ENCODE peak calls at places on chromosome 19, in six cellular contexts. B is activated T-helper 1 cell treated with anti-CD3 and anti-CD28 coated beads, Interleukin-12 subunit alpha, Interleukin-12 subunit beta, Interleukin-2, Interleukin-4 antibody, amounts not matched to agents 30 ng/mL and 10 ng/mL and 1 ng/mL, durations not matched to agents 14 hours and 24 hours and 36 hours; P is fibroblast of the aortic adventitia; C is activated naive CD8-positive, alpha-beta T cell treated with anti-CD3 and anti-CD28 coated beads, Interleukin-2, amount 50 U/mL, for 24 hours; L is heart left ventricle; D is IMR-90. Q is an unnamed sample.
A peak's percentile ranks its signal among the peaks of the same experiment; 100 is the strongest.

GRCh38 chr19:5934779-5935472 is 20.9 kb downstream of the CAPS start:
- DNase-seq in D (peak; percentile 90), L (no peak), P (peak; percentile 73), C (no peak), B (no peak), Q (peak; percentile 37)

GRCh38 chr19:5458420-5458819 is 3.2 kb downstream of the ZNRF4 start:
- DNase-seq in L (no peak), D (no peak), C (no peak), B (no peak), P (no peak), Q (no peak)

GRCh38 chr19:31154021-31154420 is 195.2 kb downstream of the TSHZ3 start:
- DNase-seq in B (no peak), L (no peak), P (peak; percentile 33), D (peak; percentile 4), C (no peak), Q (no peak)

GRCh38 chr19:5333581-5334365 is 6.8 kb downstream of the PTPRS start:
- DNase-seq in C (no peak), L (no peak), B (no peak), D (no peak), P (no peak), Q (no peak)

GRCh38 chr19:13537454-13537853 is 31.2 kb upstream of the CACNA1A start:
- DNase-seq in P (no peak), L (no peak), B (no peak), D (no peak), C (no peak), Q (no peak)

GRCh38 chr19:42052241-42052863 is 17.7 kb downstream of the GRIK5 start:
- DNase-seq in D (no peak), P (no peak), L (peak; percentile 40), B (no peak), C (no peak), Q (no peak)

GRCh38 chr19:2239771-2240770 is 3.4 kb downstream of the SF3A2 start:
- DNase-seq in L (no peak), D (peak; percentile 48), B (no peak), C (no peak), P (peak; percentile 39), Q (no peak)

GRCh38 chr19:29881386-29881785 is 60.7 kb upstream of the URI1 start:
- DNase-seq in P (peak; percentile 22), D (peak; percentile 18), C (no peak), B (no peak), L (no peak), Q (no peak)

GRCh38 chr19:7873304-7874079 is 698 bp downstream of the PRR36 start:
- DNase-seq in L (no peak), D (no peak), B (no peak), C (no peak), P (no peak), Q (no peak)

GRCh38 chr19:50679177-50680125 is 30.2 kb downstream of the C19orf81 start:
- DNase-seq in L (peak; percentile 74), B (peak; percentile 70), P (peak; percentile 60), C (peak; percentile 85), D (peak; percentile 66), Q (peak; percentile 80)

GRCh38 chr19:15810335-15810734 is 5.1 kb downstream of the OR10H1 start:
- DNase-seq in P (no peak), B (no peak), D (no peak), C (no peak), L (no peak), Q (no peak)

GRCh38 chr19:44718441-44719261 is 19.7 kb downstream of the CEACAM16 start:
- DNase-seq in D (peak; percentile 56), B (no peak), P (peak; percentile 89), L (peak; percentile 91), C (no peak), Q (peak; percentile 70)

GRCh38 chr19:18687740-18688465 is 4.4 kb downstream of the CRTC1 start:
- DNase-seq in P (no peak), B (no peak), D (no peak), C (no peak), L (no peak), Q (no peak)

GRCh38 chr19:46618670-46619231 is 6.1 kb downstream of the PTGIR start:
- DNase-seq in L (no peak), D (peak; percentile 37), C (no peak), P (peak; percentile 68), B (no peak), Q (no peak)

GRCh38 chr19:2917275-2918184 is 16.8 kb downstream of the ZNF57 start:
- DNase-seq in D (no peak), C (no peak), B (no peak), L (no peak), P (no peak), Q (no peak)

GRCh38 chr19:16461630-16462051 is 10.1 kb downstream of the EPS15L1 start:
- DNase-seq in L (peak; percentile 90), P (no peak), C (no peak), B (no peak), D (no peak), Q (no peak)

GRCh38 chr19:49638360-49638759 is 1.6 kb downstream of the RRAS start:
- DNase-seq in P (peak; percentile 40), L (no peak), C (no peak), D (no peak), B (no peak), Q (no peak)

GRCh38 chr19:1492474-1493006 is 1.6 kb downstream of the REEP6 start:
- DNase-seq in B (no peak), C (no peak), D (no peak), P (no peak), L (no peak), Q (no peak)

GRCh38 chr19:33232656-33233055 is 7.0 kb upstream of the SLC7A10 start:
- DNase-seq in D (no peak), B (no peak), C (no peak), P (no peak), L (no peak), Q (no peak)

GRCh38 chr19:28242317-28242927 is 970.5 kb downstream of the UQCRFS1 start:
- DNase-seq in L (no peak), B (peak; percentile 26), P (peak; percentile 59), C (peak; percentile 18), D (no peak), Q (no peak)

GRCh38 chr19:33580026-33580644 is 41.6 kb upstream of the CHST8 start:
- DNase-seq in D (no peak), P (no peak), L (no peak), C (no peak), B (no peak), Q (no peak)

GRCh38 chr19:50803633-50804419 is 13.6 kb downstream of the ACP4 start:
- DNase-seq in L (no peak), B (no peak), D (no peak), C (no peak), P (peak; percentile 9), Q (no peak)

GRCh38 chr19:1122972-1123363 is 19.2 kb downstream of the GPX4 start:
- DNase-seq in D (peak; percentile 56), C (peak; percentile 75), L (peak; percentile 67), B (peak; percentile 49), P (peak; percentile 64), Q (peak; percentile 82)

GRCh38 chr19:58409010-58409790 is 751 bp downstream of the ZNF584 start:
- DNase-seq in B (no peak), P (peak; percentile 27), D (peak; percentile 22), L (no peak), C (peak; percentile 51), Q (no peak)

GRCh38 chr19:10102787-10103236 is 334 bp upstream of the ANGPTL6 start:
- DNase-seq in D (no peak), B (no peak), C (no peak), P (no peak), L (no peak), Q (no peak)

GRCh38 chr19:31066385-31066784 is 282.9 kb downstream of the TSHZ3 start:
- DNase-seq in C (no peak), P (no peak), L (no peak), D (peak; percentile 78), B (no peak), Q (no peak)

GRCh38 chr19:16070366-16070990 is 5.8 kb upstream of the TPM4 start:
- DNase-seq in P (no peak), C (peak; percentile 79), D (no peak), L (peak; percentile 59), B (peak; percentile 71), Q (peak; percentile 88)

GRCh38 chr19:35268546-35269424 is at the start of gene USF2:
- DNase-seq in D (peak; percentile 61), B (peak; percentile 54), C (peak; percentile 74), P (peak; percentile 54), L (peak; percentile 83), Q (peak; percentile 70)

GRCh38 chr19:10299545-10300458 is 9.8 kb downstream of the ZGLP1 start:
- DNase-seq in B (no peak), D (no peak), L (no peak), P (no peak), C (no peak), Q (no peak)

GRCh38 chr19:15299568-15300409 is 32.5 kb downstream of the BRD4 start:
- DNase-seq in C (no peak), P (peak; percentile 78), L (no peak), D (peak; percentile 89), B (no peak), Q (no peak)

GRCh38 chr19:41646589-41647204 is 19.8 kb upstream of the CEACAM4 start:
- DNase-seq in B (no peak), L (no peak), C (peak; percentile 69), P (peak; percentile 2), D (no peak), Q (no peak)

GRCh38 chr19:15318241-15318691 is 14.1 kb downstream of the BRD4 start:
- DNase-seq in B (no peak), P (no peak), L (no peak), D (peak; percentile 42), C (no peak), Q (no peak)

GRCh38 chr19:11570039-11570462 is 7.4 kb downstream of the ACP5 start:
- DNase-seq in P (no peak), C (no peak), B (no peak), L (no peak), D (no peak), Q (no peak)

GRCh38 chr19:18607222-18608101 is 863 bp upstream of the CRLF1 start:
- DNase-seq in B (no peak), D (no peak), P (no peak), L (no peak), C (no peak), Q (no peak)

GRCh38 chr19:33192010-33192409 is 2.1 kb upstream of the LRP3 start:
- DNase-seq in C (no peak), B (no peak), P (no peak), L (peak; percentile 3), D (no peak), Q (no peak)